ENCODE peak calls at places on chromosomes 6 and 20, in five cellular contexts. H is PC-3; B is stimulated activated naive B cell treated with anti-CD40 and anti-IgM and Interleukin-4, amounts not matched to agents 10 μg/mL and 1 μg/mL and 100 μg/mL, for 72 hours; Z is NCI-H1417; R is RWPE1. P is an unnamed sample.

GRCh38 chr20:16942702-16943101 is 194.5 kb downstream of the OTOR start:
- DNase-seq in H (no peak), B (no peak), Z (no peak), R (no peak), P (no peak)

GRCh38 chr6:3841066-3841454 is 8.1 kb upstream of the FAM50B start:
- DNase-seq in H (no peak), B (no peak), Z (no peak), R (no peak), P (no peak)

GRCh38 chr6:94049001-94049400 is 629.6 kb upstream of the EPHA7 start:
- DNase-seq in H (no peak), B (no peak), Z (no peak), R (no peak), P (no peak)

GRCh38 chr20:36506253-36506652 is 35.1 kb upstream of the MYL9 start:
- DNase-seq in H (peak), B (no peak), Z (no peak), R (no peak), P (no peak)

GRCh38 chr6:93786474-93787330 is 367.3 kb upstream of the EPHA7 start:
- DNase-seq in H (peak), B (no peak), Z (peak), R (no peak), P (no peak)

GRCh38 chr6:2132416-2132815 is 113.0 kb downstream of the GMDS start:
- DNase-seq in H (peak), B (no peak), Z (no peak), R (peak), P (peak)

GRCh38 chr6:127096167-127096566 is 22.3 kb upstream of the RSPO3 start:
- DNase-seq in H (no peak), B (no peak), Z (no peak), R (no peak), P (no peak)

GRCh38 chr6:133923938-133924593 is 29.0 kb upstream of the TBPL1 start:
- DNase-seq in H (peak), B (peak), Z (peak), R (peak), P (peak)

GRCh38 chr6:17001188-17001587 is 100.7 kb upstream of the STMND1 start:
- DNase-seq in H (peak), B (no peak), Z (no peak), R (no peak), P (no peak)

GRCh38 chr20:35541783-35542662 is at the start of gene ERGIC3:
- DNase-seq in H (peak), B (peak), Z (peak), R (peak), P (peak)

GRCh38 chr6:43915213-43915869 is 145.3 kb downstream of the VEGFA start:
- DNase-seq in H (no peak), B (no peak), Z (no peak), R (no peak), P (no peak)

GRCh38 chr6:26125015-26125690 is 37.9 kb downstream of the HFE start:
- DNase-seq in H (peak), B (no peak), Z (peak), R (no peak), P (no peak)

GRCh38 chr6:43853066-43853650 is 83.1 kb downstream of the VEGFA start:
- DNase-seq in H (peak), B (no peak), Z (no peak), R (no peak), P (no peak)

P was measured in DMS153.